ENCODE peak calls at places on chromosomes 2 and 18, in seven cellular contexts. P is sigmoid colon, D is foreskin fibroblast, L is brain microvascular endothelial cell, K is astrocyte of the spinal cord, X is fibroblast of lung, A is right atrium auricular region. G is an unnamed sample.

GRCh38 chr2:187541086-187542085 is 12.8 kb downstream of the TFPI start:
- DNase-seq in A (no peak), D (peak), X (peak), L (peak), K (peak), P (no peak), G (peak)

GRCh38 chr2:181140414-181140813 is 160.0 kb downstream of the UBE2E3 start:
- DNase-seq in X (peak), P (no peak), A (no peak), K (peak), D (peak), L (no peak), G (no peak)

GRCh38 chr18:36379426-36379984 is 82.0 kb downstream of the FHOD3 start:
- DNase-seq in P (no peak), X (no peak), L (no peak), K (no peak), D (no peak), A (no peak), G (no peak)

GRCh38 chr2:215613265-215613664 is 177.4 kb upstream of the FN1 start:
- DNase-seq in X (peak), L (no peak), D (no peak), K (no peak), A (no peak), P (no peak), G (no peak)

GRCh38 chr2:37456479-37456878 is 112.0 kb downstream of the QPCT start:
- DNase-seq in L (no peak), K (no peak), A (no peak), P (no peak), X (no peak), D (no peak), G (no peak)

GRCh38 chr2:29106980-29107388 is 8.2 kb upstream of the CLIP4 start:
- DNase-seq in K (no peak), P (no peak), A (no peak), X (peak), L (no peak), D (no peak), G (no peak)

GRCh38 chr2:18949871-18950597 is 360.7 kb upstream of the NT5C1B start:
- DNase-seq in K (peak), L (peak), P (no peak), D (peak), X (peak), A (no peak), G (peak)

GRCh38 chr2:235394278-235394828 is 99.5 kb upstream of the AGAP1 start:
- DNase-seq in D (peak), L (peak), A (no peak), X (peak), P (no peak), K (peak), G (no peak)

GRCh38 chr2:169509230-169509917 is at the start of gene KLHL41:
- DNase-seq in X (peak), D (peak), P (no peak), L (no peak), K (peak), A (no peak), G (no peak)

GRCh38 chr2:72300147-72300684 is 152.6 kb upstream of the CYP26B1 start:
- DNase-seq in K (no peak), A (no peak), D (no peak), X (no peak), P (no peak), L (no peak), G (no peak)

GRCh38 chr2:152577611-152578010 is 139.7 kb downstream of the PRPF40A start:
- DNase-seq in K (peak), D (no peak), P (no peak), X (no peak), A (no peak), L (no peak), G (no peak)

GRCh38 chr18:61896767-61897166 is 4.0 kb upstream of the RNF152 start:
- DNase-seq in L (peak), A (no peak), X (peak), K (peak), P (peak), D (peak), G (no peak)

GRCh38 chr2:170717599-170717963 is 2.4 kb downstream of the SP5 start:
- DNase-seq in K (no peak), X (no peak), A (no peak), L (no peak), P (no peak), D (no peak), G (no peak)

GRCh38 chr2:152558174-152559091 is 158.8 kb downstream of the PRPF40A start:
- DNase-seq in D (peak), P (no peak), K (peak), L (peak), A (no peak), X (peak), G (peak)

GRCh38 chr2:136510244-136510643 is 255.1 kb upstream of the THSD7B start:
- DNase-seq in X (no peak), A (no peak), P (no peak), L (no peak), K (no peak), D (no peak), G (no peak)

GRCh38 chr2:26001743-26002341 is 19.5 kb upstream of the KIF3C start:
- DNase-seq in K (peak), P (peak), D (no peak), X (peak), A (peak), L (no peak), G (no peak)

GRCh38 chr2:197453914-197454398 is 604 bp downstream of the COQ10B start:
- DNase-seq in D (peak), K (peak), X (peak), P (peak), L (no peak), A (peak), G (peak)

GRCh38 chr2:206198677-206199076 is 39.0 kb downstream of the EEF1B2 start:
- DNase-seq in L (no peak), A (no peak), X (peak), D (peak), K (no peak), P (no peak), G (no peak)

GRCh38 chr2:232369126-232369955 is 9.2 kb upstream of the ALPP start:
- DNase-seq in D (no peak), K (no peak), L (no peak), P (peak), X (no peak), A (no peak), G (no peak)

GRCh38 chr2:102025016-102025491 is 33.3 kb downstream of the IL1R2 start:
- DNase-seq in D (peak), X (peak), P (no peak), K (peak), A (no peak), L (no peak), G (peak)

GRCh38 chr2:128577141-128577930 is 258.7 kb upstream of the HS6ST1 start:
- DNase-seq in K (no peak), X (no peak), D (no peak), A (peak), L (no peak), P (peak), G (no peak)

GRCh38 chr18:10123006-10123950 is 209.5 kb downstream of the VAPA start:
- DNase-seq in A (no peak), P (no peak), X (no peak), K (no peak), L (no peak), D (no peak), G (no peak)

GRCh38 chr2:61970807-61971556 is 65.5 kb downstream of the COMMD1 start:
- DNase-seq in X (no peak), A (no peak), P (no peak), K (no peak), D (no peak), L (no peak), G (no peak)

GRCh38 chr2:119549236-119549635 is 5.0 kb downstream of the CFAP221 start:
- DNase-seq in X (peak), D (peak), L (no peak), K (no peak), P (no peak), A (no peak), G (no peak)

GRCh38 chr2:55163258-55163657 is 68.8 kb downstream of the CLHC1 start:
- DNase-seq in P (no peak), D (peak), L (peak), A (no peak), X (peak), K (peak), G (peak)

GRCh38 chr2:148996805-148997204 is 41.7 kb upstream of the LYPD6B start:
- DNase-seq in X (no peak), P (no peak), A (no peak), D (no peak), K (no peak), L (no peak), G (no peak)

GRCh38 chr18:79846936-79847557 is 49.3 kb downstream of the KCNG2 start:
- DNase-seq in P (no peak), K (no peak), L (no peak), X (no peak), A (no peak), D (no peak), G (no peak)

GRCh38 chr2:20062615-20063545 is 11.5 kb upstream of the LAPTM4A start:
- DNase-seq in K (peak), A (no peak), P (peak), L (peak), D (peak), X (peak), G (peak)

GRCh38 chr18:22378672-22379282 is 38.9 kb downstream of the CTAGE1 start:
- DNase-seq in P (no peak), X (peak), K (peak), D (no peak), L (peak), A (no peak), G (no peak)

GRCh38 chr2:189676471-189676870 is 2.0 kb downstream of the ANKAR start:
- DNase-seq in L (peak), K (peak), X (peak), D (no peak), A (no peak), P (no peak), G (no peak)

GRCh38 chr2:182366625-182367024 is 60.2 kb downstream of the PDE1A start:
- DNase-seq in X (peak), D (peak), P (peak), K (peak), L (no peak), A (no peak), G (no peak)

GRCh38 chr18:23211146-23211545 is 75.9 kb downstream of the CABLES1 start:
- DNase-seq in A (no peak), X (no peak), D (no peak), P (no peak), K (no peak), L (no peak), G (no peak)

GRCh38 chr2:56523815-56524214 is 340.0 kb downstream of the CCDC85A start:
- DNase-seq in X (no peak), K (no peak), D (no peak), L (no peak), A (no peak), P (no peak), G (no peak)

GRCh38 chr2:8636041-8636491 is 45.8 kb upstream of the ID2 start:
- DNase-seq in K (peak), D (no peak), A (no peak), P (peak), X (no peak), L (no peak), G (no peak)

GRCh38 chr2:226660124-226660523 is 139.5 kb downstream of the IRS1 start:
- DNase-seq in L (no peak), K (no peak), D (no peak), P (no peak), X (no peak), A (no peak), G (no peak)
- H3K4me3 ChIP-seq in L (no peak), K (no peak), D (no peak), P (no peak), X (no peak), A (no peak), G (no peak)

GRCh38 chr18:76475450-76476203 is 19.4 kb downstream of the ZNF516 start:
- DNase-seq in X (no peak), A (peak), L (no peak), D (no peak), K (no peak), P (no peak), G (no peak)
- TF ChIP-seq CTCF in X (no peak), A (no peak), L (peak), D (peak), K (peak), P (no peak), G (no peak)

DNA sequence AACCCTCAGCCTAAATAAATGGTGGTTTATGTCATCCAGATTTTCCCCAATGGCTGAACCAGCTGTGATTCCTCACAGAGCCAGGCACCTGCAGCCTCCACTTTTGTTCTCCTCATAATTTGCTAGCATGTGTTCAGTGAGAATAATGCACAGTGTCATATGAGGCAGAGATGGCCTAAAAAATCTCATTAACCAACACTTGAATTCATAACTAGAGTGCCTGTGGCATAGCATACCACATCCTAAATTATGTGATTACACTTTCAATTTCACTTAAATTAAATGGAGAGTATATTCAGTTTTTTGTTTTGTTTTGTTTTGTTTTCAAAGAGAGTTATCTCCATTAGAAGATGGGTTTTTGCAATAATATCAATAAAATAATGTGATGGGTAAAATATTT is 488.0 kb downstream of the CBLN2 start:
- DNase-seq in L (no peak), D (no peak), K (no peak), P (no peak), X (no peak), A (no peak), G (no peak)
- H3K4me3 ChIP-seq in L (no peak), D (no peak), K (no peak), P (no peak), X (no peak), A (no peak), G (no peak)

GRCh38 chr2:230807686-230808085 is 57.1 kb upstream of the ITM2C start:
- DNase-seq in X (no peak), A (no peak), P (no peak), L (no peak), K (no peak), D (no peak), G (no peak)

GRCh38 chr2:230812041-230812440 is 52.7 kb upstream of the ITM2C start:
- DNase-seq in D (no peak), A (no peak), X (no peak), P (no peak), K (no peak), L (no peak), G (no peak)

GRCh38 chr2:230809015-230809414 is 55.7 kb upstream of the ITM2C start:
- DNase-seq in X (no peak), P (no peak), K (no peak), D (no peak), A (no peak), L (no peak), G (no peak)

GRCh38 chr2:230811508-230811907 is 53.2 kb upstream of the ITM2C start:
- DNase-seq in P (no peak), K (no peak), L (no peak), A (no peak), D (no peak), X (peak), G (no peak)

GRCh38 chr2:230809677-230810251 is 55.0 kb upstream of the ITM2C start:
- DNase-seq in D (no peak), L (no peak), X (no peak), P (no peak), K (no peak), A (no peak), G (no peak)
- TF ChIP-seq CTCF in D (no peak), L (peak), X (no peak), P (no peak), K (peak), A (no peak), G (no peak)